ENCODE peak calls at places on chromosomes 16 and 17, in four cellular contexts. Z is spleen, V is neural progenitor cell, L is neuronal stem cell. B is an unnamed sample. For H3K27me3, the result is how much of the 10 kb centered on the place peaks cover.

GRCh38 chr17:81486174-81486810 is 26.3 kb downstream of the ACTG1 start:
- DNase-seq in L (no peak), Z (no peak), V (no peak), B (no peak)

GRCh38 chr16:10979717-10980601 is 35.6 kb downstream of the CLEC16A start:
- DNase-seq in L (no peak), Z (no peak), V (no peak), B (peak)

GRCh38 chr17:72372185-72372584 is 251.4 kb downstream of the SOX9 start:
- DNase-seq in V (no peak), L (no peak), Z (no peak), B (no peak)

GRCh38 chr17:4531988-4532736 is 23.0 kb downstream of the MYBBP1A start:
- DNase-seq in Z (no peak), V (no peak), L (no peak), B (no peak)

GRCh38 chr16:87562201-87562600 is 40.1 kb upstream of the JPH3 start:
- DNase-seq in L (no peak), Z (no peak), V (no peak), B (no peak)

GRCh38 chr17:36731806-36732205 is 130.4 kb downstream of the MRM1 start:
- DNase-seq in V (peak), L (peak), Z (no peak), B (peak)

GRCh38 chr17:66957951-66958579 is 6.4 kb upstream of the CACNG4 start:
- DNase-seq in V (peak), Z (no peak), L (no peak), B (no peak)

GRCh38 chr17:65987988-65988387 is 203.9 kb downstream of the CEP112 start:
- DNase-seq in Z (no peak), L (no peak), V (peak), B (peak)

GRCh38 chr17:40540448-40540847 is 24.8 kb downstream of the CCR7 start:
- DNase-seq in Z (peak), L (no peak), V (no peak), B (no peak)

GRCh38 chr17:12648498-12648897 is 17.2 kb upstream of the MYOCD start:
- DNase-seq in Z (no peak), L (no peak), V (no peak), B (no peak)

GRCh38 chr16:66287416-66287815 is 79.1 kb upstream of the CDH5 start:
- DNase-seq in V (no peak), Z (no peak), L (no peak), B (no peak)

GRCh38 chr16:22890976-22891375 is 77.0 kb downstream of the HS3ST2 start:
- DNase-seq in Z (no peak), L (no peak), V (no peak), B (no peak)

GRCh38 chr16:660459-661183 is 7.3 kb upstream of the RHOT2 start:
- DNase-seq in L (peak), Z (peak), V (peak), B (peak)

GRCh38 chr17:57988301-57989010 is 402 bp upstream of the VEZF1 start:
- DNase-seq in V (no peak), Z (peak), L (peak), B (peak)

GRCh38 chr17:31488264-31488981 is 96.9 kb downstream of the RAB11FIP4 start:
- DNase-seq in Z (peak), L (no peak), V (peak), B (no peak)

GRCh38 chr17:40069751-40070643 is 7.2 kb downstream of the THRA start:
- DNase-seq in Z (no peak), L (no peak), V (no peak), B (peak)

GRCh38 chr17:56269509-56269908 is 116.2 kb downstream of the ANKFN1 start:
- DNase-seq in L (no peak), Z (no peak), V (no peak), B (no peak)

GRCh38 chr16:53183442-53183841 is 128.7 kb downstream of the CHD9 start:
- DNase-seq in L (no peak), V (no peak), Z (no peak), B (no peak)

GRCh38 chr16:1788095-1788707 is 5.3 kb downstream of the IGFALS start:
- DNase-seq in L (no peak), Z (peak), V (no peak), B (peak)

GRCh38 chr17:19718613-19719364 is 2.4 kb upstream of the SLC47A2 start:
- DNase-seq in Z (no peak), V (no peak), L (no peak), B (peak)
- H3K4me3 ChIP-seq in Z (no peak), V (no peak), L (no peak), B (no peak)

GRCh38 chr16:59683709-59684108 is 949.6 kb upstream of the GOT2 start:
- DNase-seq in V (no peak), L (no peak), Z (no peak), B (no peak)
- H3K27me3 ChIP-seq in V (under half), L (under half), Z (under half), B (under half)

GRCh38 chr17:1563786-1564613 is 1.4 kb upstream of the PITPNA start:
- DNase-seq in L (no peak), Z (peak), V (no peak), B (no peak)
- H3K4me3 ChIP-seq in L (peak), Z (no peak), V (no peak), B (no peak)

GRCh38 chr16:17488506-17488905 is 17.7 kb upstream of the XYLT1 start:
- DNase-seq in L (no peak), V (no peak), Z (no peak), B (no peak)

GRCh38 chr16:17481741-17482140 is 11.0 kb upstream of the XYLT1 start:
- DNase-seq in Z (no peak), V (no peak), L (no peak), B (no peak)

DNA sequence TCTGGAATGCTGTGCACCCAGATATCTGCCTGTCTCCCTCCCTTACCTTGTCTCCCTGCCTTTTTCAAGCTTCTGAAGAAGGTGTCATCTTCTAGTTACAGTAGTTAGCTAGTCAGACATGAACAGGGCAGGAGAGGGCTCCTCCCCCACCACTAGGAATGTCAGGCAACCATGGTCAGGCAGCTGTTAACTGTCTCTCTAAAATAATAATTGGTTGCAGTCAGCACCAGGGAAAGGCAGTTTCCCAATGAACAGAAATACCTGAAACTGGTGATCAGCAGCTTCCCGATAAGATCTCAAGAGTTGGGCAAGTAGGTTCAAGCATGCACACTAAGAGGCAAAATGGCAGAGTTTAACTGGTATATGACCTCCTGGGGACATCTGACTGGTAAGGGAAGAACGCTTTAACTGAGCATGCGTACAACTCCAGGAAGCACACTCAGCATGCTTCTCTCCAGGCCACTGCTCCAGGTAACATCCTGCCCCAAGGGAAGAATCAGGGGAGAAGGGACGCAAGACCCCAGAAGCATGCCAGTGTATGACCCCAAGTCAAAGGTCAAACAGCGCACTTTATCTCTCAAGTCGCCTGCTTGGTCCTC is 12.6 kb upstream of the XYLT1 start:
- DNase-seq in L (no peak), V (no peak), Z (no peak), B (no peak)
- H3K27me3 ChIP-seq in L (under half), V (under half), Z (under half), B (under half)

B was measured in H7.